ENCODE peak calls at places on chromosomes 13 and 19, in ten cellular contexts. U is sciatic nerve; Q is sigmoid colon; H is psoas muscle; Y is EL; S is dermis microvascular lymphatic vessel endothelial cell; L is naive thymus-derived CD4-positive, alpha-beta T cell; E is adrenal gland; I is activated gamma-delta T cell treated with Interleukin-2 at 50 U/mL for 16 hours; V is endodermal cell. W is an unnamed sample.

GRCh38 chr19:47270408-47270807 is 4.3 kb upstream of the INAFM1 start:
- DNase-seq in U (no peak), Q (no peak), H (no peak), Y (no peak), S (no peak), L (no peak), E (no peak), I (no peak), V (no peak), W (no peak)

GRCh38 chr19:38734426-38735256 is 9.6 kb downstream of the CAPN12 start:
- DNase-seq in U (peak; percentile 58), Q (peak; percentile 65), H (peak; percentile 62), Y (peak; percentile 40), S (no peak), L (no peak), E (no peak), I (no peak), V (peak; percentile 72), W (peak; percentile 56)

GRCh38 chr19:6253886-6254285 is 25.9 kb downstream of the MLLT1 start:
- DNase-seq in U (no peak), Q (no peak), H (no peak), Y (no peak), S (no peak), L (no peak), E (no peak), I (no peak), V (no peak), W (no peak)

GRCh38 chr13:19782049-19782726 is 557 bp downstream of the PSPC1 start:
- DNase-seq in U (peak; percentile 73), Q (peak; percentile 81), H (peak; percentile 79), Y (peak; percentile 38), S (peak; percentile 27), L (peak; percentile 39), E (peak; percentile 73), I (peak; percentile 42), V (peak; percentile 66), W (peak; percentile 61)

GRCh38 chr13:74129500-74130144 is 4.6 kb downstream of the KLF12 start:
- DNase-seq in U (no peak), Q (no peak), H (no peak), Y (peak; percentile 44), S (no peak), L (peak; percentile 16), E (no peak), I (peak; percentile 15), V (no peak), W (peak; percentile 65)

GRCh38 chr19:37997911-37998344 is 90.9 kb downstream of the SIPA1L3 start:
- DNase-seq in U (no peak), Q (no peak), H (no peak), Y (peak; percentile 93), S (peak; percentile 75), L (no peak), E (peak; percentile 38), I (no peak), V (no peak), W (no peak)

GRCh38 chr19:45097776-45098520 is 5.0 kb downstream of the PPP1R37 start:
- DNase-seq in U (peak; percentile 67), Q (peak; percentile 85), H (peak; percentile 90), Y (peak; percentile 94), S (peak; percentile 79), L (no peak), E (peak; percentile 97), I (no peak), V (peak; percentile 72), W (no peak)

GRCh38 chr19:53432088-53432661 is 391 bp downstream of the ZNF761 start:
- DNase-seq in U (peak; percentile 58), Q (peak; percentile 76), H (peak; percentile 63), Y (peak; percentile 42), S (no peak), L (no peak), E (peak; percentile 21), I (peak; percentile 4), V (peak; percentile 75), W (peak; percentile 34)

GRCh38 chr13:30257433-30258099 is 49.8 kb downstream of the KATNAL1 start:
- DNase-seq in U (no peak), Q (no peak), H (no peak), Y (peak; percentile 24), S (no peak), L (no peak), E (peak; percentile 8), I (no peak), V (peak; percentile 56), W (no peak)

GRCh38 chr13:68439821-68440220 is 1209.7 kb upstream of the PCDH9 start:
- DNase-seq in U (no peak), Q (no peak), H (no peak), Y (no peak), S (no peak), L (no peak), E (no peak), I (no peak), V (no peak), W (no peak)

GRCh38 chr13:45352031-45352430 is 11.0 kb upstream of the TPT1 start:
- DNase-seq in U (no peak), Q (no peak), H (no peak), Y (no peak), S (no peak), L (no peak), E (no peak), I (no peak), V (no peak), W (no peak)

GRCh38 chr13:111034811-111035210 is 80.3 kb upstream of the ARHGEF7 start:
- DNase-seq in U (no peak), Q (no peak), H (no peak), Y (peak; percentile 33), S (no peak), L (no peak), E (no peak), I (no peak), V (no peak), W (no peak)

GRCh38 chr13:97109841-97110492 is 112.2 kb upstream of the MBNL2 start:
- DNase-seq in U (peak; percentile 95), Q (peak; percentile 96), H (peak; percentile 95), Y (peak; percentile 89), S (peak; percentile 66), L (peak; percentile 59), E (peak; percentile 97), I (peak; percentile 78), V (peak; percentile 94), W (peak; percentile 92)

GRCh38 chr13:110242615-110243014 is 64.3 kb downstream of the COL4A1 start:
- DNase-seq in U (no peak), Q (no peak), H (no peak), Y (no peak), S (no peak), L (no peak), E (no peak), I (no peak), V (no peak), W (no peak)

GRCh38 chr19:4200940-4201542 is 18.6 kb downstream of the ANKRD24 start:
- DNase-seq in U (no peak), Q (no peak), H (no peak), Y (no peak), S (no peak), L (no peak), E (no peak), I (no peak), V (no peak), W (no peak)

GRCh38 chr13:78228211-78228610 is 309.6 kb upstream of the EDNRB start:
- DNase-seq in U (no peak), Q (no peak), H (no peak), Y (no peak), S (no peak), L (no peak), E (no peak), I (no peak), V (no peak), W (no peak)

GRCh38 chr13:84917252-84917878 is 881.9 kb downstream of the SLITRK6 start:
- DNase-seq in U (no peak), Q (no peak), H (no peak), Y (peak; percentile 11), S (no peak), L (no peak), E (no peak), I (no peak), V (no peak), W (no peak)

GRCh38 chr13:85314686-85315085 is 484.5 kb downstream of the SLITRK6 start:
- DNase-seq in U (no peak), Q (no peak), H (no peak), Y (no peak), S (no peak), L (no peak), E (no peak), I (no peak), V (no peak), W (no peak)

GRCh38 chr19:4449826-4450075 is 7.8 kb downstream of the UBXN6 start:
- DNase-seq in U (no peak), Q (no peak), H (no peak), Y (no peak), S (no peak), L (no peak), E (no peak), I (no peak), V (no peak), W (no peak)

GRCh38 chr13:114309806-114310410 is 4.4 kb upstream of the CHAMP1 start:
- DNase-seq in U (no peak), Q (no peak), H (peak; percentile 20), Y (no peak), S (no peak), L (no peak), E (no peak), I (no peak), V (no peak), W (no peak)

GRCh38 chr19:3079578-3079977 is 14.6 kb upstream of the GNA11 start:
- DNase-seq in U (no peak), Q (no peak), H (no peak), Y (no peak), S (no peak), L (no peak), E (no peak), I (no peak), V (no peak), W (no peak)

GRCh38 chr13:104953588-104953987 is 1581.9 kb downstream of the EFNB2 start:
- DNase-seq in U (no peak), Q (no peak), H (no peak), Y (no peak), S (no peak), L (no peak), E (no peak), I (no peak), V (no peak), W (no peak)

GRCh38 chr13:22801402-22802003 is 379.3 kb upstream of the SGCG start:
- DNase-seq in U (no peak), Q (no peak), H (no peak), Y (no peak), S (no peak), L (no peak), E (peak; percentile 13), I (no peak), V (no peak), W (no peak)

GRCh38 chr19:48946789-48947542 is 7.7 kb upstream of the BAX start:
- DNase-seq in U (no peak), Q (no peak), H (no peak), Y (no peak), S (no peak), L (no peak), E (no peak), I (no peak), V (no peak), W (no peak)

GRCh38 chr19:588093-588742 is 1.5 kb upstream of the HCN2 start:
- DNase-seq in U (peak; percentile 72), Q (peak; percentile 80), H (no peak), Y (peak; percentile 91), S (peak; percentile 28), L (peak; percentile 72), E (peak; percentile 95), I (peak; percentile 51), V (peak; percentile 96), W (peak; percentile 76)

GRCh38 chr19:38392707-38393308 is 4.3 kb downstream of the SPRED3 start:
- DNase-seq in U (no peak), Q (no peak), H (no peak), Y (peak; percentile 53), S (no peak), L (no peak), E (no peak), I (no peak), V (no peak), W (no peak)

GRCh38 chr13:28744091-28744536 is 25.3 kb upstream of the SLC46A3 start:
- DNase-seq in U (no peak), Q (no peak), H (no peak), Y (peak; percentile 81), S (peak; percentile 27), L (no peak), E (peak; percentile 40), I (no peak), V (peak; percentile 85), W (no peak)

GRCh38 chr19:46383171-46383815 is 30.1 kb downstream of the CCDC8 start:
- DNase-seq in U (peak; percentile 48), Q (peak; percentile 30), H (no peak), Y (no peak), S (no peak), L (no peak), E (no peak), I (no peak), V (peak; percentile 22), W (no peak)

W was measured in transverse colon.